ENCODE peak calls at places on chromosomes 11 and 22, in eight cellular contexts. B, K, C, G, L, O, Y and Q are unnamed samples.

GRCh38 chr11:34299284-34299961 is 58.4 kb downstream of the ABTB2 start:
- DNase-seq in B (no peak), K (no peak), C (no peak), G (no peak), L (no peak), O (no peak), Y (no peak), Q (no peak)

GRCh38 chr11:25924586-25924985 is 407.3 kb upstream of the ANO3 start:
- DNase-seq in B (no peak), K (no peak), C (no peak), G (no peak), L (no peak), O (no peak), Y (no peak), Q (no peak)

GRCh38 chr22:43126506-43127165 is 16.1 kb downstream of the BIK start:
- DNase-seq in B (no peak), K (no peak), C (no peak), G (no peak), L (no peak), O (no peak), Y (no peak), Q (peak)

GRCh38 chr11:3807856-3808845 is at the start of gene PGAP2:
- DNase-seq in B (peak), K (peak), C (peak), G (peak), L (peak), O (no peak), Y (peak), Q (peak)

GRCh38 chr22:29071261-29072045 is 1.4 kb upstream of the KREMEN1 start:
- DNase-seq in B (peak), K (peak), C (peak), G (peak), L (peak), O (no peak), Y (no peak), Q (peak)

GRCh38 chr11:25211635-25212251 is 714.9 kb downstream of the LUZP2 start:
- DNase-seq in B (no peak), K (no peak), C (no peak), G (no peak), L (no peak), O (no peak), Y (no peak), Q (no peak)

GRCh38 chr11:12944889-12945288 is 64.2 kb upstream of the RASSF10 start:
- DNase-seq in B (no peak), K (no peak), C (no peak), G (no peak), L (no peak), O (no peak), Y (no peak), Q (no peak)

GRCh38 chr11:27722945-27723344 is 22.7 kb upstream of the BDNF start:
- DNase-seq in B (no peak), K (no peak), C (no peak), G (no peak), L (no peak), O (no peak), Y (no peak), Q (no peak)

GRCh38 chr11:74282863-74283484 is 28.5 kb downstream of the P4HA3 start:
- DNase-seq in B (no peak), K (no peak), C (no peak), G (no peak), L (no peak), O (no peak), Y (no peak), Q (no peak)

GRCh38 chr11:64371201-64371600 is 12.2 kb downstream of the RPS6KA4 start:
- DNase-seq in B (no peak), K (no peak), C (no peak), G (no peak), L (no peak), O (no peak), Y (no peak), Q (no peak)

GRCh38 chr11:94525933-94526332 is 13.7 kb downstream of the C11orf97 start:
- DNase-seq in B (no peak), K (no peak), C (no peak), G (no peak), L (no peak), O (no peak), Y (no peak), Q (peak)

GRCh38 chr11:4539603-4540219 is 5.3 kb upstream of the OR52M1 start:
- DNase-seq in B (peak), K (peak), C (peak), G (peak), L (peak), O (no peak), Y (no peak), Q (peak)

GRCh38 chr11:47587733-47588326 is 1.4 kb downstream of the FAM180B start:
- DNase-seq in B (no peak), K (no peak), C (no peak), G (no peak), L (no peak), O (no peak), Y (no peak), Q (no peak)

GRCh38 chr11:32069361-32070058 is 21.4 kb upstream of the RCN1 start:
- DNase-seq in B (no peak), K (no peak), C (no peak), G (no peak), L (no peak), O (no peak), Y (no peak), Q (no peak)